ENCODE peak calls at places on chromosomes 1 and 21, in ten cellular contexts. One of them, this sample, is unnamed.

GRCh38 chr1:67162954-67163353 is 3.3 kb upstream of the IL23R start:
- DNase-seq in hepatocyte: peak; percentile 41
- DNase-seq in heart right ventricle: no peak
- DNase-seq in AG09319: no peak
- DNase-seq in IMR-90: peak; percentile 67
- DNase-seq in left ventricle myocardium inferior: no peak
- DNase-seq in astrocyte of the cerebellum: no peak
- DNase-seq in psoas muscle: no peak
- DNase-seq in glutamatergic neuron: no peak
- DNase-seq in D721Med: no peak
- DNase-seq in this sample: no peak

GRCh38 chr21:37153193-37153934 is 80.3 kb downstream of the TTC3 start:
- DNase-seq in hepatocyte: peak; percentile 27
- DNase-seq in heart right ventricle: no peak
- DNase-seq in AG09319: no peak
- DNase-seq in IMR-90: peak; percentile 88
- DNase-seq in left ventricle myocardium inferior: no peak
- DNase-seq in astrocyte of the cerebellum: peak; percentile 34
- DNase-seq in psoas muscle: no peak
- DNase-seq in glutamatergic neuron: no peak
- DNase-seq in D721Med: no peak
- DNase-seq in this sample: no peak

GRCh38 chr1:51000160-51000559 is 30.1 kb downstream of the CDKN2C start:
- DNase-seq in hepatocyte: no peak
- DNase-seq in heart right ventricle: no peak
- DNase-seq in AG09319: no peak
- DNase-seq in IMR-90: no peak
- DNase-seq in left ventricle myocardium inferior: no peak
- DNase-seq in astrocyte of the cerebellum: no peak
- DNase-seq in psoas muscle: no peak
- DNase-seq in glutamatergic neuron: no peak
- DNase-seq in D721Med: no peak
- DNase-seq in this sample: no peak

GRCh38 chr1:113835686-113836290 is 23.5 kb upstream of the RSBN1 start:
- DNase-seq in hepatocyte: peak; percentile 68
- DNase-seq in heart right ventricle: no peak
- DNase-seq in AG09319: no peak
- DNase-seq in IMR-90: peak; percentile 61
- DNase-seq in left ventricle myocardium inferior: no peak
- DNase-seq in astrocyte of the cerebellum: peak; percentile 49
- DNase-seq in psoas muscle: no peak
- DNase-seq in glutamatergic neuron: no peak
- DNase-seq in D721Med: no peak
- DNase-seq in this sample: peak; percentile 8

GRCh38 chr1:201268604-201269151 is 14.6 kb upstream of the PKP1 start:
- DNase-seq in hepatocyte: peak; percentile 83
- DNase-seq in heart right ventricle: no peak
- DNase-seq in AG09319: no peak
- DNase-seq in IMR-90: peak; percentile 84
- DNase-seq in left ventricle myocardium inferior: no peak
- DNase-seq in astrocyte of the cerebellum: peak; percentile 18
- DNase-seq in psoas muscle: no peak
- DNase-seq in glutamatergic neuron: no peak
- DNase-seq in D721Med: peak; percentile 87
- DNase-seq in this sample: peak; percentile 48

GRCh38 chr21:38917045-38917774 is 111.5 kb downstream of the ETS2 start:
- DNase-seq in hepatocyte: no peak
- DNase-seq in heart right ventricle: no peak
- DNase-seq in AG09319: no peak
- DNase-seq in IMR-90: no peak
- DNase-seq in left ventricle myocardium inferior: no peak
- DNase-seq in astrocyte of the cerebellum: no peak
- DNase-seq in psoas muscle: no peak
- DNase-seq in glutamatergic neuron: no peak
- DNase-seq in D721Med: no peak
- DNase-seq in this sample: no peak

GRCh38 chr1:18607289-18607760 is 23.3 kb upstream of the PAX7 start:
- DNase-seq in hepatocyte: no peak
- DNase-seq in heart right ventricle: no peak
- DNase-seq in AG09319: no peak
- DNase-seq in IMR-90: no peak
- DNase-seq in left ventricle myocardium inferior: no peak
- DNase-seq in astrocyte of the cerebellum: no peak
- DNase-seq in psoas muscle: no peak
- DNase-seq in glutamatergic neuron: no peak
- DNase-seq in D721Med: no peak
- DNase-seq in this sample: no peak

GRCh38 chr1:200676829-200677228 is 7.1 kb upstream of the DDX59 start:
- DNase-seq in hepatocyte: no peak
- DNase-seq in heart right ventricle: no peak
- DNase-seq in AG09319: no peak
- DNase-seq in IMR-90: no peak
- DNase-seq in left ventricle myocardium inferior: no peak
- DNase-seq in astrocyte of the cerebellum: no peak
- DNase-seq in psoas muscle: no peak
- DNase-seq in glutamatergic neuron: no peak
- DNase-seq in D721Med: peak; percentile 43
- DNase-seq in this sample: no peak

GRCh38 chr1:118564961-118565360 is 379.9 kb upstream of the SPAG17 start:
- DNase-seq in hepatocyte: no peak
- DNase-seq in heart right ventricle: no peak
- DNase-seq in AG09319: no peak
- DNase-seq in IMR-90: no peak
- DNase-seq in left ventricle myocardium inferior: no peak
- DNase-seq in astrocyte of the cerebellum: no peak
- DNase-seq in psoas muscle: no peak
- DNase-seq in glutamatergic neuron: no peak
- DNase-seq in D721Med: no peak
- DNase-seq in this sample: no peak

GRCh38 chr1:26790551-26790953 is 2.8 kb downstream of the PIGV start:
- DNase-seq in hepatocyte: no peak
- DNase-seq in heart right ventricle: no peak
- DNase-seq in AG09319: no peak
- DNase-seq in IMR-90: no peak
- DNase-seq in left ventricle myocardium inferior: no peak
- DNase-seq in astrocyte of the cerebellum: no peak
- DNase-seq in psoas muscle: no peak
- DNase-seq in glutamatergic neuron: no peak
- DNase-seq in D721Med: no peak
- DNase-seq in this sample: no peak

GRCh38 chr1:166849135-166849534 is 9.9 kb downstream of the POGK start:
- DNase-seq in hepatocyte: no peak
- DNase-seq in heart right ventricle: no peak
- DNase-seq in AG09319: no peak
- DNase-seq in IMR-90: no peak
- DNase-seq in left ventricle myocardium inferior: no peak
- DNase-seq in astrocyte of the cerebellum: no peak
- DNase-seq in psoas muscle: no peak
- DNase-seq in glutamatergic neuron: no peak
- DNase-seq in D721Med: no peak
- DNase-seq in this sample: no peak

GRCh38 chr1:54262244-54262643 is 62.3 kb downstream of the MRPL37 start:
- DNase-seq in hepatocyte: no peak
- DNase-seq in heart right ventricle: no peak
- DNase-seq in AG09319: no peak
- DNase-seq in IMR-90: no peak
- DNase-seq in left ventricle myocardium inferior: no peak
- DNase-seq in astrocyte of the cerebellum: no peak
- DNase-seq in psoas muscle: no peak
- DNase-seq in glutamatergic neuron: no peak
- DNase-seq in D721Med: no peak
- DNase-seq in this sample: no peak

GRCh38 chr21:45887121-45887611 is 94.4 kb upstream of the COL6A1 start:
- DNase-seq in hepatocyte: no peak
- DNase-seq in heart right ventricle: peak; percentile 25
- DNase-seq in AG09319: no peak
- DNase-seq in IMR-90: no peak
- DNase-seq in left ventricle myocardium inferior: peak; percentile 51
- DNase-seq in astrocyte of the cerebellum: no peak
- DNase-seq in psoas muscle: no peak
- DNase-seq in glutamatergic neuron: no peak
- DNase-seq in D721Med: no peak
- DNase-seq in this sample: no peak

GRCh38 chr1:48049823-48050539 is 52.8 kb upstream of the TRABD2B start:
- DNase-seq in hepatocyte: peak; percentile 55
- DNase-seq in heart right ventricle: no peak
- DNase-seq in AG09319: no peak
- DNase-seq in IMR-90: no peak
- DNase-seq in left ventricle myocardium inferior: no peak
- DNase-seq in astrocyte of the cerebellum: no peak
- DNase-seq in psoas muscle: no peak
- DNase-seq in glutamatergic neuron: no peak
- DNase-seq in D721Med: no peak
- DNase-seq in this sample: no peak

GRCh38 chr1:119279441-119280415 is 88.9 kb upstream of the HAO2 start:
- DNase-seq in hepatocyte: peak; percentile 53
- DNase-seq in heart right ventricle: no peak
- DNase-seq in AG09319: peak; percentile 52
- DNase-seq in IMR-90: peak; percentile 76
- DNase-seq in left ventricle myocardium inferior: no peak
- DNase-seq in astrocyte of the cerebellum: peak; percentile 86
- DNase-seq in psoas muscle: no peak
- DNase-seq in glutamatergic neuron: no peak
- DNase-seq in D721Med: no peak
- DNase-seq in this sample: peak; percentile 61

DNA sequence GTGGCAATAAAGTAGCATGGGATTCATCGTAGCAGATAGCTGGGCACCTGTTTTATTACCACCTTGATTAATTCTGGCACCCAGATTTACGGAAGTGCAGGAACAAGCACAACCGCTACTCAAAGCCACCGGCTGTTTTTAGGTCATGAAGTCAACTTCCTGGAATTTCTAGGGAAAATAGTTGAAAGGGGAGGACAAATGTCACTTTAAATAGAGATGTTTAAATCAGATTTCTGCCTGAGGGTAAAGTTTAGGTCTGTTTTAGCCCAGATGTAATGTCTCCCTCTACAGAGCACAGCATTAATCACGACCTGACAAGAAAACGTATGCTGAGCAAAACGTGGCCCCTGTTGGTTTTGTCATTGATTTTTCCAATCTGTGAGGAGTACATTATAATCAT is 8.0 kb downstream of the ADGRL2 start:
- DNase-seq in hepatocyte: peak; percentile 10
- DNase-seq in heart right ventricle: no peak
- DNase-seq in AG09319: no peak
- DNase-seq in IMR-90: no peak
- DNase-seq in left ventricle myocardium inferior: no peak
- DNase-seq in astrocyte of the cerebellum: no peak
- DNase-seq in psoas muscle: no peak
- DNase-seq in glutamatergic neuron: no peak
- DNase-seq in D721Med: no peak
- DNase-seq in this sample: peak; percentile 11
- TF ChIP-seq CTCF in hepatocyte: peak; percentile 35
- TF ChIP-seq CTCF in heart right ventricle: peak; percentile 13
- TF ChIP-seq CTCF in AG09319: peak; percentile 6
- TF ChIP-seq CTCF in IMR-90: no peak
- TF ChIP-seq CTCF in left ventricle myocardium inferior: peak; percentile 35
- TF ChIP-seq CTCF in astrocyte of the cerebellum: no peak
- TF ChIP-seq CTCF in psoas muscle: peak; percentile 11
- TF ChIP-seq CTCF in glutamatergic neuron: no peak
- TF ChIP-seq CTCF in D721Med: peak; percentile 6
- TF ChIP-seq CTCF in this sample: no peak

GRCh38 chr1:188590641-188591040 is 1761.9 kb downstream of the PLA2G4A start:
- DNase-seq in hepatocyte: no peak
- DNase-seq in heart right ventricle: no peak
- DNase-seq in AG09319: no peak
- DNase-seq in IMR-90: no peak
- DNase-seq in left ventricle myocardium inferior: no peak
- DNase-seq in astrocyte of the cerebellum: peak; percentile 24
- DNase-seq in psoas muscle: no peak
- DNase-seq in glutamatergic neuron: no peak
- DNase-seq in D721Med: no peak
- DNase-seq in this sample: no peak

GRCh38 chr1:188599313-188599712 is 1770.6 kb downstream of the PLA2G4A start:
- DNase-seq in hepatocyte: no peak
- DNase-seq in heart right ventricle: no peak
- DNase-seq in AG09319: no peak
- DNase-seq in IMR-90: no peak
- DNase-seq in left ventricle myocardium inferior: no peak
- DNase-seq in astrocyte of the cerebellum: no peak
- DNase-seq in psoas muscle: no peak
- DNase-seq in glutamatergic neuron: no peak
- DNase-seq in D721Med: no peak
- DNase-seq in this sample: peak; percentile 7

DNA sequence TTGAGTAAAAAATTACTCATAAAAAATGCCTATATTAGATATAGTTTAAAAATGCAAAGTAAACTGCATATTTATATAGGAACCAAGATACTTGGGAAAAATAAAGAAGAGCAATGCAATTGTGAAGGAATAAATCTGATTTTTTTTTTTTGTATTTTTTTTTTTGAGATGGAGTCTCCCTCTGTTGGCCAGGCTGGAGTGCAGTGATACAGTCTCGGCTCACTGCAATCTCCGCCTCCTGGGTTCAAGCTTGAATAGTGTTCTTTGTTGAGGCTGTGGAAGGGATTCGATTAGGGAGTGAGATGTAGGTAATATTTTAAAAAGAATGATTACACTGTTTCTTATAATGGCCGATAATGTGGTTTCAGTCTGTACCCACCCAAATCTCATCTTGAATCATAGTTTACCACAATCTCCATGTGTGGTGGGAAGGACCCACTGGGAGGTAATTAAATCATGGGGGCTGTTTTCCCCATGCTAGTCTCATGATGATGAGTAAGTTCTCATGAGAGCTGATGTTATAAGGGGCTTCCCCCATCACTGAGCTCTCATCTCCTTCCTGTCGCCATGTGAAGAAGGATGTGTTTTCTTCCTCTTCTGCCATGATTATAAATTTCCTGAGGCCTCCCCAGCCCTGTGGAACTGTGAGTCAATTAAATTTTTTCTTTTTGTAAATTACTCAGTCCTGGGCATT is 1765.9 kb downstream of the PLA2G4A start:
- DNase-seq in hepatocyte: no peak
- DNase-seq in heart right ventricle: no peak
- DNase-seq in AG09319: no peak
- DNase-seq in IMR-90: no peak
- DNase-seq in left ventricle myocardium inferior: no peak
- DNase-seq in astrocyte of the cerebellum: no peak
- DNase-seq in psoas muscle: no peak
- DNase-seq in glutamatergic neuron: no peak
- DNase-seq in D721Med: no peak
- DNase-seq in this sample: no peak
- TF ChIP-seq CTCF in hepatocyte: peak; percentile 28
- TF ChIP-seq CTCF in heart right ventricle: no peak
- TF ChIP-seq CTCF in AG09319: no peak
- TF ChIP-seq CTCF in IMR-90: no peak
- TF ChIP-seq CTCF in left ventricle myocardium inferior: no peak
- TF ChIP-seq CTCF in astrocyte of the cerebellum: peak; percentile 33
- TF ChIP-seq CTCF in psoas muscle: no peak
- TF ChIP-seq CTCF in glutamatergic neuron: no peak
- TF ChIP-seq CTCF in D721Med: peak; percentile 15
- TF ChIP-seq CTCF in this sample: no peak

GRCh38 chr1:228066891-228067654 is 15.4 kb upstream of the ARF1 start:
- DNase-seq in hepatocyte: no peak
- DNase-seq in heart right ventricle: no peak
- DNase-seq in AG09319: no peak
- DNase-seq in IMR-90: no peak
- DNase-seq in left ventricle myocardium inferior: no peak
- DNase-seq in astrocyte of the cerebellum: no peak
- DNase-seq in psoas muscle: no peak
- DNase-seq in glutamatergic neuron: no peak
- DNase-seq in D721Med: no peak
- DNase-seq in this sample: no peak
- TF ChIP-seq CTCF in hepatocyte: no peak
- TF ChIP-seq CTCF in heart right ventricle: no peak
- TF ChIP-seq CTCF in AG09319: no peak
- TF ChIP-seq CTCF in IMR-90: no peak
- TF ChIP-seq CTCF in left ventricle myocardium inferior: no peak
- TF ChIP-seq CTCF in astrocyte of the cerebellum: no peak
- TF ChIP-seq CTCF in psoas muscle: no peak
- TF ChIP-seq CTCF in glutamatergic neuron: no peak
- TF ChIP-seq CTCF in D721Med: no peak
- TF ChIP-seq CTCF in this sample: no peak

GRCh38 chr1:62335656-62336055 is 16.4 kb upstream of the KANK4 start:
- DNase-seq in hepatocyte: no peak
- DNase-seq in heart right ventricle: no peak
- DNase-seq in AG09319: no peak
- DNase-seq in IMR-90: no peak
- DNase-seq in left ventricle myocardium inferior: no peak
- DNase-seq in astrocyte of the cerebellum: no peak
- DNase-seq in psoas muscle: no peak
- DNase-seq in glutamatergic neuron: no peak
- DNase-seq in D721Med: no peak
- DNase-seq in this sample: no peak
- TF ChIP-seq CTCF in hepatocyte: no peak
- TF ChIP-seq CTCF in heart right ventricle: no peak
- TF ChIP-seq CTCF in AG09319: no peak
- TF ChIP-seq CTCF in IMR-90: no peak
- TF ChIP-seq CTCF in left ventricle myocardium inferior: no peak
- TF ChIP-seq CTCF in astrocyte of the cerebellum: no peak
- TF ChIP-seq CTCF in psoas muscle: no peak
- TF ChIP-seq CTCF in glutamatergic neuron: no peak
- TF ChIP-seq CTCF in D721Med: no peak
- TF ChIP-seq CTCF in this sample: no peak